ENCODE peak calls at places on chromosomes 7 and 10, in five cellular contexts. L, H, G, W and F are unnamed samples.

GRCh38 chr10:11921800-11922387 is 98.7 kb downstream of the PROSER2 start:
- DNase-seq in W (no peak), L (no peak), H (no peak), G (no peak), F (no peak)

GRCh38 chr10:87659571-87660483 is at the start of gene PAPSS2:
- DNase-seq in L (no peak), W (no peak), H (peak), G (peak), F (no peak)

GRCh38 chr7:32299133-32299702 is 191.0 kb downstream of the LSM5 start:
- DNase-seq in G (peak), H (no peak), L (no peak), W (no peak), F (no peak)

GRCh38 chr10:59124187-59124586 is 52.3 kb upstream of the PHYHIPL start:
- DNase-seq in G (no peak), W (no peak), L (no peak), H (no peak), F (no peak)

GRCh38 chr7:130065500-130066152 is 4.7 kb upstream of the KLHDC10 start:
- DNase-seq in G (no peak), L (no peak), W (no peak), H (no peak), F (no peak)

GRCh38 chr10:85228726-85229125 is 900.3 kb downstream of the CCSER2 start:
- DNase-seq in G (no peak), H (no peak), L (no peak), W (no peak), F (no peak)

GRCh38 chr7:14899065-14899464 is 3.5 kb downstream of the DGKB start:
- DNase-seq in H (no peak), W (no peak), L (no peak), G (no peak), F (no peak)

GRCh38 chr10:62095341-62096071 is 173.1 kb downstream of the RTKN2 start:
- DNase-seq in L (no peak), W (no peak), H (no peak), G (no peak), F (peak)

GRCh38 chr10:54234832-54235231 is 566.2 kb downstream of the PCDH15 start:
- DNase-seq in G (no peak), W (no peak), L (no peak), H (no peak), F (no peak)

GRCh38 chr7:55020481-55020871 is 1.7 kb downstream of the EGFR start:
- DNase-seq in H (peak), L (no peak), G (no peak), W (no peak), F (no peak)

GRCh38 chr10:22334414-22335203 is 10.7 kb upstream of the SPAG6 start:
- DNase-seq in H (no peak), L (no peak), W (no peak), G (peak), F (no peak)

GRCh38 chr7:98223898-98224700 is 12.9 kb downstream of the BHLHA15 start:
- DNase-seq in H (no peak), L (no peak), W (no peak), G (no peak), F (no peak)

GRCh38 chr10:58576736-58577366 is 64.2 kb downstream of the BICC1 start:
- DNase-seq in H (no peak), W (no peak), L (no peak), G (no peak), F (no peak)

GRCh38 chr7:26620352-26620751 is 244.0 kb downstream of the SKAP2 start:
- DNase-seq in H (no peak), L (no peak), W (no peak), G (no peak), F (no peak)

GRCh38 chr7:134755422-134756022 is 23.9 kb upstream of the CALD1 start:
- DNase-seq in G (no peak), L (peak), W (no peak), H (peak), F (no peak)

GRCh38 chr7:127833641-127834040 is 181.6 kb downstream of the SND1 start:
- DNase-seq in W (no peak), H (no peak), G (no peak), L (no peak), F (no peak)

GRCh38 chr7:73999664-74000420 is 28.1 kb upstream of the ELN start:
- DNase-seq in W (no peak), G (no peak), H (peak), L (no peak), F (peak)

GRCh38 chr7:132709971-132710567 is 133.8 kb upstream of the PLXNA4 start:
- DNase-seq in L (no peak), H (peak), G (peak), W (no peak), F (peak)

GRCh38 chr7:1357601-1358271 is 101.5 kb downstream of the MICALL2 start:
- DNase-seq in H (no peak), L (no peak), G (no peak), W (no peak), F (no peak)

GRCh38 chr7:44313621-44314031 is 11.8 kb downstream of the CAMK2B start:
- DNase-seq in H (no peak), W (no peak), G (no peak), L (no peak), F (no peak)

GRCh38 chr7:119254741-119255140 is 1018.2 kb upstream of the KCND2 start:
- DNase-seq in H (no peak), W (no peak), L (no peak), G (no peak), F (no peak)

GRCh38 chr7:40527723-40528122 is 392.9 kb downstream of the SUGCT start:
- DNase-seq in H (no peak), L (no peak), W (no peak), G (no peak), F (no peak)